ENCODE peak calls at places on chromosome 13, in six cellular contexts. S, V, I, K, P and L are unnamed samples.

GRCh38 chr13:22194106-22194810 is 523.4 kb downstream of the FGF9 start:
- DNase-seq in S (no peak), V (no peak), I (no peak), K (no peak), P (no peak), L (no peak)

GRCh38 chr13:34459856-34460255 is 482.2 kb upstream of the NBEA start:
- DNase-seq in S (no peak), V (no peak), I (no peak), K (no peak), P (no peak), L (no peak)

GRCh38 chr13:39273953-39274352 is 235.7 kb downstream of the NHLRC3 start:
- DNase-seq in S (no peak), V (no peak), I (no peak), K (no peak), P (no peak), L (no peak)

GRCh38 chr13:83372786-83373185 is 509.5 kb downstream of the SLITRK1 start:
- DNase-seq in S (no peak), V (no peak), I (no peak), K (no peak), P (no peak), L (no peak)

GRCh38 chr13:70736622-70737317 is 628.5 kb upstream of the KLHL1 start:
- DNase-seq in S (no peak), V (no peak), I (no peak), K (no peak), P (no peak), L (no peak)

GRCh38 chr13:96527497-96527896 is 437.6 kb downstream of the HS6ST3 start:
- DNase-seq in S (no peak), V (no peak), I (no peak), K (no peak), P (no peak), L (no peak)

GRCh38 chr13:62706035-62706434 is 1290.4 kb upstream of the PCDH20 start:
- DNase-seq in S (no peak), V (no peak), I (no peak), K (no peak), P (no peak), L (no peak)

GRCh38 chr13:29396446-29396845 is 199.0 kb downstream of the SLC7A1 start:
- DNase-seq in S (no peak), V (no peak), I (no peak), K (no peak), P (no peak), L (no peak)

GRCh38 chr13:103510007-103510406 is 443.8 kb upstream of the SLC10A2 start:
- DNase-seq in S (no peak), V (no peak), I (no peak), K (no peak), P (no peak), L (no peak)

GRCh38 chr13:90613076-90613795 is 734.3 kb upstream of the MIR17HG start:
- DNase-seq in S (no peak), V (no peak), I (no peak), K (no peak), P (no peak), L (no peak)

DNA sequence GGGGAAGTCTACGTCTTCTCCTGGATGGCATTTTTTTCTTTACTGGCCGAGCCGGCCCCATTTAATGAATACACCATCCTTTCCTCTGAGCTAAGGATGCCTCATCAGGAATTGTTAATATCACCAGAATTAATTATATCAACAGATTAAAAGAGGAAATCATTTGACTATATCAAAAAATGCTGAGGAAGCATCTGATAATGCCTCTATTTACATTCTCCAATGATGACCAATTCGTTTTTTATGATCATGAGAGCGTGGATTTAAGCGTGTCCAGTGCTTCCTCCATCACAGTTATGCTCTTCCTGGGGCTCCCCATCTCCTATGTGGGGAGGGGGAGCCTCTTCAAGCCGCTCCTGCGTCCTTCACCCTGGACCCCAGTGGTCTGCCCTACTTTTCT is 58.7 kb downstream of the TUBGCP3 start:
- DNase-seq in S (no peak), V (no peak), I (no peak), K (no peak), P (no peak), L (no peak)
- TF ChIP-seq TAF1 in S (no peak), V (no peak), I (no peak), K (no peak), P (no peak), L (no peak)

GRCh38 chr13:32032780-32033179 is 1.2 kb downstream of the FRY start:
- DNase-seq in S (no peak), V (no peak), I (no peak), K (no peak), P (no peak), L (no peak)

GRCh38 chr13:32029684-32030083 is 1.9 kb upstream of the FRY start:
- DNase-seq in S (no peak), V (no peak), I (no peak), K (no peak), P (no peak), L (no peak)

GRCh38 chr13:32031815-32032345 is 306 bp downstream of the FRY start:
- DNase-seq in S (no peak), V (no peak), I (no peak), K (no peak), P (no peak), L (no peak)

GRCh38 chr13:32033744-32034143 is 2.2 kb downstream of the FRY start:
- DNase-seq in S (no peak), V (no peak), I (no peak), K (no peak), P (no peak), L (no peak)

DNA sequence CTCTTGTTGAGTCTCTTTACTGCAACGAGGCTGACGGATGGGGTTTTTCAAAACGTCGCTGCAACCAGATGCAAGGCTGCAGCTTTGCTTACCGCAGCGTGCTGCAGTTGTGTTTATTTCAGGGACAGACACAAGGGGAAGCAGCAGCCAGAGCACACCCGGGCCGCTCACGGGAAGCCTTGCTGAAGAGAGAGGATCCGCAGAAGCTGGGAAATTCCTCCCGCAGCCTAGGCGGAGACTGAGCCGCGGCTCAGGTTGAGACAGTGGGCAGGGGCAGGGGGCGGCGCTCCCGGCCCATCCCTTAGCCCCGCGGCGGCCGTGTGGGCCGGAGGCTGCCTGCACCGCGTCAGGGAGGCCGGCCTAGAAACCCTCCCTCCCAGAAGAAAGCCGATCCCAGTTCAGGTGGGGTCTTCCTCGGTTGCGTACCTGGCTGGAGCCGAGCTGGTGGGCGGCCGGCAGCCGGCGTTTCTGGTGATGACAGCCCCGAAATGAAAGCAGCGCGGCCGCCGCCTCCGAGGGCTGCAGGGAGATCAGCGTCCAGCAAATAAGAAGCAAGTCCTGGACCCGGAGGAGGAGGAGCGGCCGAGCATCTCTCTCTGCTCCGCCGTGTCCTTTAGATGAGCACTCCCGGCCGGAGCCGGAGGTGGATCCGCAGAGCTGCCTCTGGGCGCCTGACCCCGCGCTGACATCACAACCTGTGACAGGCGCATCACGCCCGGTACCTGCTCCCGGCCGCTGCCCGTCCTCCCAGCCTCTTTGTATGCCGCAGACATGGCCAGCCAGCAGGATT is at the start of gene FRY:
- DNase-seq in S (peak), V (no peak), I (peak), K (peak), P (peak), L (peak)
- TF ChIP-seq POLR2A in S (peak), V (no peak), I (no peak), K (no peak), P (peak), L (peak)

GRCh38 chr13:98888890-98889279 is 89.0 kb downstream of the DOCK9 start:
- DNase-seq in S (no peak), V (no peak), I (no peak), K (no peak), P (no peak), L (no peak)

GRCh38 chr13:98890920-98891319 is 86.9 kb downstream of the DOCK9 start:
- DNase-seq in S (no peak), V (no peak), I (no peak), K (no peak), P (no peak), L (no peak)

GRCh38 chr13:98889419-98890079 is 88.3 kb downstream of the DOCK9 start:
- DNase-seq in S (no peak), V (no peak), I (no peak), K (no peak), P (no peak), L (no peak)

GRCh38 chr13:98888222-98888889 is 89.5 kb downstream of the DOCK9 start:
- DNase-seq in S (no peak), V (no peak), I (no peak), K (no peak), P (no peak), L (no peak)

GRCh38 chr13:98890186-98890585 is 87.7 kb downstream of the DOCK9 start:
- DNase-seq in S (no peak), V (no peak), I (no peak), K (no peak), P (no peak), L (no peak)
- TF ChIP-seq TAF1 in S (no peak), V (no peak), I (no peak), K (no peak), P (no peak), L (no peak)

DNA sequence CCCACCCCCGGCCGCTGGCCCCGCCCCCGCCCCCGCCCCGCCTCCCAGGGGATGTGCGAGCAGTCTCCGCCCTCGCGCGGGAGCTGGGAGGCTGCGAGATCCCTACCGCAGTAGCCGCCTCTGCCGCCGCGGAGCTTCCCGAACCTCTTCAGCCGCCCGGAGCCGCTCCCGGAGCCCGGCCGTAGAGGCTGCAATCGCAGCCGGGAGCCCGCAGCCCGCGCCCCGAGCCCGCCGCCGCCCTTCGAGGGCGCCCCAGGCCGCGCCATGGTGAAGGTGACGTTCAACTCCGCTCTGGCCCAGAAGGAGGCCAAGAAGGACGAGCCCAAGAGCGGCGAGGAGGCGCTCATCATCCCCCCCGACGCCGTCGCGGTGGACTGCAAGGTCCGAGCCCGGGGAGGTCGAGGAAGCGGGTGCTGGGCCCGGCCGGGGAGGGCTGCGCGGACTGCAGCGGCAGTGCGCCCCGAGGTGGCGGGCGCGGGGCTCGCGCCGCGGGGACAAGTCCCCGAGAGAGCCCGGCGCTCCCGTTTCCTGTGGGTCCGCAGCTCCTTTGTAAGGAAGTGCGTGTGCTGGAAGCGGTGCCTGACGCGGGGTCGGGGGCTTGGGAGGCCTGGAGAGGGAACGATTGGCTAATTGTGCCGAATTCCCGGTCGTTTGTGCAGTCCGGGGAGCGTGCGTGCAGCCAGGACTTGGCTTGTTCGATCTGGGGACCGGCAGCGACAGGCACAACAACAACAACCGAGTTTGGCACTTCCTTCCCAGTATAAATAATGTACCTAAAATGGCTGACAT is at the start of gene ITM2B:
- DNase-seq in S (peak), V (no peak), I (peak), K (peak), P (peak), L (peak)
- TF ChIP-seq POLR2A in S (peak), V (peak), I (no peak), K (peak), P (peak), L (no peak)

DNA sequence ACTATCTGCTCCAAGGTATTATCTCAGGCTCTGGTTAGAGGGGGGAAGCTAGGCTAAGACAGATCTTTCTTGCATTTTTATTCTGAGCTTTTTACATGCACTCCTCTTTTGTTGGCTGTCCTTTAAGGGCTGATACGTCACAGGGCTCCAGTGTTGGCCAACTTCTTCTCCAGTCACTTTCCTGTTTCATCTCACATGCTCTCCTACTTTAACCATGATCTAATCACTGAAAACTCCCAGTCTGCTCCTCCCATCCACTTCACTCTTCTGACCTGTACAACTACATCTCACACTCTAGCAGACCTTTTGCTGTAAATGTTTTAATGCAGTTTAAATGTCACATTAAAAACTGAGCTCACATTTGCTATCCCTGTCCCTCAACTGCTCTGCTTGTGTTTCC is 510.0 kb upstream of the KLF12 start:
- DNase-seq in S (no peak), V (no peak), I (no peak), K (no peak), P (no peak), L (no peak)
- TF ChIP-seq TAF1 in S (no peak), V (no peak), I (no peak), K (no peak), P (no peak), L (no peak)

GRCh38 chr13:51845574-51846318 is 769 bp upstream of the TMEM272 start:
- DNase-seq in S (no peak), V (no peak), I (no peak), K (no peak), P (peak), L (no peak)
- TF ChIP-seq POLR2A in S (no peak), V (no peak), I (no peak), K (no peak), P (no peak), L (no peak)

DNA sequence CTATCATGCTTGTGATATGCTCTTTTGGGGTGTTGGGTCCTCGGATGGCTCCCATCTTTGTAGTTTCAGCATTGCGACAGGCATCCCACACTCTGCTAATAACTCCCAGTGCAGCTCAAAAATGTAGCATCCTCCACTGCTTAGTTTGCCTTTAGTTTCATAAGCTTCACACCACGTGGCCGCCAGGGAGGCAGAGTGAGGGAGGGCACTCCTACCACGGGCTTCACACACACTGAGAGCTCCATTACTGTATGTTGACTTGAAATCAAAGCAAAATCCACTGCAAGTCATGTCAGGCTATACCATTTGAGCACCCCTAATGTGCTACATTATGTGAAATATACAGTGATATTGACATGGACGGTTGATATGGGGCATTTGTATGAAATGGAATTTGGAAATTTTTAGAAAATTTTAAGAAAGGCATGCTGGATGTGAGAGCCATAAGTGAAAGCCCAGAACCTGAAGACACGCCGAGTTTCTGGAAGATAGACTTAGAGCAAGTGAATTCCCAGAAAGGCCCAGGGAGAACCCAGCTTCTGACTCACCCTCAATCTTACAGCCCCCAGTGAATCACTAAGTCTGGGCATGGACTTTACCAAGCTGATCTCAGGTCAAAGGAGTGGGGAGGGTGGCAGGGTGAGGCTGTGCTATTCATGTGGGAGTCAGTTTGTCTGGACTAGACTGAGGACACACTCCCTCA is 94.1 kb downstream of the HSPH1 start:
- DNase-seq in S (no peak), V (no peak), I (no peak), K (no peak), P (no peak), L (no peak)
- TF ChIP-seq TAF1 in S (no peak), V (no peak), I (no peak), K (no peak), P (no peak), L (no peak)

GRCh38 chr13:101916758-101917474 is 464.4 kb downstream of the ITGBL1 start:
- DNase-seq in S (no peak), V (no peak), I (no peak), K (no peak), P (no peak), L (no peak)
- TF ChIP-seq POLR2A in S (no peak), V (no peak), I (no peak), K (no peak), P (no peak), L (no peak)

GRCh38 chr13:111153977-111154332 is 38.8 kb downstream of the ARHGEF7 start:
- DNase-seq in S (no peak), V (no peak), I (no peak), K (peak), P (peak), L (peak)
- TF ChIP-seq TAF1 in S (no peak), V (no peak), I (no peak), K (no peak), P (no peak), L (no peak)